ENCODE peak calls at places on chromosome 16, in four cellular contexts. N, I, P and A are unnamed samples. For H3K4me1, the result is how much of the 10 kb centered on the place peaks cover.

GRCh38 chr16:728890-729744 is 2.2 kb downstream of the HAGHL start:
- DNase-seq in P (no peak), N (peak), I (peak), A (peak)

GRCh38 chr16:88978608-88979346 is 1.8 kb upstream of the CBFA2T3 start:
- DNase-seq in N (no peak), P (no peak), I (no peak), A (no peak)

GRCh38 chr16:59733321-59733720 is 999.2 kb upstream of the GOT2 start:
- DNase-seq in I (no peak), N (no peak), P (no peak), A (no peak)

GRCh38 chr16:86619263-86619935 is 41.0 kb downstream of the FOXL1 start:
- DNase-seq in I (peak), P (no peak), N (no peak), A (no peak)

GRCh38 chr16:73019456-73020362 is 28.2 kb downstream of the ZFHX3 start:
- DNase-seq in P (peak), N (no peak), I (peak), A (peak)

GRCh38 chr16:2473999-2474876 is 689 bp upstream of the TBC1D24 start:
- DNase-seq in P (peak), I (peak), N (peak), A (peak)

GRCh38 chr16:12245923-12246290 is 269.4 kb downstream of the SNX29 start:
- DNase-seq in N (no peak), P (no peak), I (no peak), A (no peak)

GRCh38 chr16:23496826-23497542 is 13.3 kb downstream of the GGA2 start:
- DNase-seq in I (peak), P (no peak), N (peak), A (no peak)

GRCh38 chr16:30458561-30459394 is 13.1 kb upstream of the SEPHS2 start:
- DNase-seq in N (peak), P (no peak), I (no peak), A (no peak)

GRCh38 chr16:12767897-12768296 is 35.8 kb downstream of the CPPED1 start:
- DNase-seq in P (peak), N (no peak), I (no peak), A (no peak)

GRCh38 chr16:57536306-57537193 is at the start of gene CCDC102A:
- DNase-seq in P (peak), N (peak), I (peak), A (peak)

GRCh38 chr16:51236583-51236982 is 85.5 kb upstream of the SALL1 start:
- DNase-seq in N (no peak), P (no peak), I (no peak), A (no peak)

GRCh38 chr16:89293276-89294143 is 76.0 kb downstream of the ZNF778 start:
- DNase-seq in I (no peak), P (no peak), N (peak), A (peak)

GRCh38 chr16:1758923-1759322 is 12.4 kb downstream of the NME3 start:
- DNase-seq in N (no peak), P (no peak), I (no peak), A (no peak)

DNA sequence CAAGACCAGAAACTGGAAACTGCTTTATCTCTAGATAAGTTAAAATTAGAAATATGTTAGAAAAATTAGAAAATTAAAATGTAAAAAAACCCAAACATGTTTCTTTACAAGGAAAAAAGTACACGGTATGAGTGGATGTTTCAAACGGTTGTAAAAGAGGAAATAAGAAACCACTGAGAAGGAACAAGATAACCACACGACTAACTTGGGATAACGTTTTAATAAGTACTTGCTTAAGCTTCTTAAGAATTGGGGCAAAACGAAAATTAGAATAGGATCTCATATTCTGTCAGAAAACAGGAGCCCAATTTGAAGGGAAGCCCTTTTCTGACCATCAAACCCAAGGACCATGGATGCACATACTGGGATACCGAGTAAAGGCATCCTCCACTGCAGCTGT is 31.0 kb downstream of the MBTPS1 start:
- DNase-seq in P (no peak), I (no peak), N (no peak), A (no peak)
- H3K27ac ChIP-seq in P (no peak), I (no peak), N (no peak), A (no peak)

DNA sequence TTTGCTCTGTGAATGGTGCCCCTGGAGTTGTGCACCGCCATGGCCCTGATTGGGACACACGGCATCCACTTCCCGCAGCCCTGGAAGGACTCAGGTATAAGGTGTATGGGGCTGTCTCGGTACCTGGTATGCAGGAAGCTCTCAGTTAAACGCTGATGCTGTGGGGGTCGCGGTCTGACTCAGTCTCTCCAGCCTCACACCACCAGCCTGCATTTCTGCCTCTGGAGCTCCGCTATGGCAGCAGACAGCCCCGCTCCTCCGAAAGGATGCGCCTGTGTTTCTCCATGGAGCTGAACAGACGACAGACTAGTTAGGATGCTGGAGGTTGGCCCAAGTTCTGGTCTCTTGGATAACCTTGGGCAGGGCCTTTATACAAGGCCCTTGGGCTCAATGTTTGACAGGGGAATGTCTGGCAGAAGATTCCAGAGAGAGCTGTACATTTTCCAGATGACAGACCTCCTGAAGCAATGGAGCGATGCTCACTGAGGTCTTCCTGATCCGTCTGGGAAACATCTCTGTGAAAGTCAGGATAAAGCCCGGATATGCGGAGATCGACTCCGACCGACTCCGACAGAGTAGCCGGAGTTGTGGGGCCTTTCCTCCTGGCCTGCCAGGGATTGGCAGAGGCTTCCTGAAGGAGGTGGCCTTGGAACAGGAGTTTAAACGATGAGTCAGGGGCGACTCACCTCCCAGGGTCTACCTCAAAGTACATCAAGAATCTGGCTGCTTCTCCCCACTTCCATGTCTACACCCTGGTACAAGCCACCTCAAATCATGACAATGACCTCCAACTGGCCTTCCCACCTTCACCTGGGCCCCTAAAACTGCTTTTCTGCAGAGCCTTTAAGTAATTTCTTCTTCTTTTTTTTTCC is 21.9 kb upstream of the BCAR1 start:
- DNase-seq in N (peak), P (peak), I (peak), A (no peak)
- H3K9ac ChIP-seq in N (no peak), P (no peak), I (no peak), A (no peak)

DNA sequence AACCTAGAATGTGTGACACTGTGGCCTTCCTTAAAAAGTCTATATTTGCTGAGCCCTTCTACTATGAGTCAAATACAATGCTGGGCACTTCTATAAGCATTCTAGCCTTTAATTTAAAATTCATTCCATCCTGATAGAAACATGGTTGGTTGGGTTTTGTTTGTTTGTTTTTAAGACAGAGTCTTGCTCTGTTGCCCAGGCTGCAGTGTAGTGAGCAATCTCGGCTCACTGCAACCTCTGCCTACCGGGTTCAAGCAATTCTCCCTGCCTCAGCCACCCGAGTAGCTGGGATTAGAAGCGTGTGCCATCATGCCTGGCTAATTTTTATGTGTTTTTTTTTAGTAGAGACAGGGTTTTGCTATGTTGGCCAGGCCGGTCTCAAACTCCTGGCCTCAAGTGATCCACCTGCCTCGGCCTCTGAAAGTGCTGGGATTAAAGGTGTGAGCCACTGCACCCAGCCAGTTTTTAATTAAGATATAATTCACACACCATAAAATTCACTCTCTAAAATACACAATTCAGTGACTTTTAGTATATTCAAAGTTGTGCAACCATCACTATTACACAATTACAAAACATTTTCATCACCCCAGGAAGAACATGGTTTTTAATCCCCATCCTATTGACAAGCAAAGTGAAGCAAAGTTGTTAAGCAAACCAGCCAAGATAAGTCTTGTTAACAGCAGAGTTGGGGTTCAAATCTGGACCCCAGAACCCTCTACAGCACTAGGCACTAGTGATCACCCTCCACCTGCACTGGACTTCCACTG is 42.8 kb downstream of the CMTM4 start:
- DNase-seq in I (peak), P (no peak), N (no peak), A (no peak)
- H3K4me1 ChIP-seq in I (under half), P (under half), N (under half), A (under half)

GRCh38 chr16:81181013-81181720 is 57.3 kb upstream of the BCO1 start:
- DNase-seq in N (peak), P (peak), I (peak), A (peak)

GRCh38 chr16:81175325-81175891 is 63.1 kb upstream of the BCO1 start:
- DNase-seq in I (peak), N (no peak), P (peak), A (no peak)

GRCh38 chr16:81179219-81179618 is 59.3 kb upstream of the BCO1 start:
- DNase-seq in N (no peak), I (no peak), P (no peak), A (no peak)

GRCh38 chr16:81185416-81185815 is 53.1 kb upstream of the BCO1 start:
- DNase-seq in N (no peak), I (no peak), P (no peak), A (no peak)

DNA sequence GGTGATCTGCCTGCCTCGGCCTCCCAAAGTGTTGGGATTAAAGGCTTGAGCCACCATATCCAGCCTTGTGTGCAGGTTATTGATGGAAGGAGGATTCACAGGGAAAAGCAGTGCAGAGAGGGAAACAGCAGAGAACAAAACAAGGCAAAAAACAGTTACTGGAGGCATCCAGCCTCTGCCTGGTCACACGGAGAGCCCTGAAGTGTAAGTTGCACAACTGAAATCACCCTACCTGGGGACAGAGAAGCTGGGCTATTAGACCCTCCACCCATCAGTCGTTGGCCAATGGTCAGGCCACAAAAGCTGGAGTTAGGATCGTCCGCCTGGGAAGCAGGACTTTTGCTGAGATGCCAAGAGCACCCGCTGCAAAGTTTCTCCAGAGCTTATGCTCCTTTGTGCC is 57.9 kb upstream of the BCO1 start:
- DNase-seq in P (no peak), I (no peak), N (no peak), A (no peak)
- H3K27ac ChIP-seq in P (no peak), I (no peak), N (no peak), A (peak)

GRCh38 chr16:83803811-83804210 is 4.0 kb upstream of the HSBP1 start:
- DNase-seq in P (no peak), N (no peak), I (no peak), A (no peak)

GRCh38 chr16:83804366-83804765 is 3.4 kb upstream of the HSBP1 start:
- DNase-seq in P (no peak), N (no peak), I (no peak), A (no peak)

GRCh38 chr16:83799336-83799735 is 8.4 kb upstream of the HSBP1 start:
- DNase-seq in N (no peak), I (no peak), P (no peak), A (no peak)

GRCh38 chr16:83802135-83802534 is 5.6 kb upstream of the HSBP1 start:
- DNase-seq in P (peak), I (peak), N (no peak), A (no peak)

GRCh38 chr16:83802559-83802958 is 5.2 kb upstream of the HSBP1 start:
- DNase-seq in I (no peak), P (no peak), N (no peak), A (peak)
- H3K9ac ChIP-seq in I (peak), P (peak), N (no peak), A (no peak)

GRCh38 chr16:81562174-81562849 is 117.7 kb downstream of the CMIP start:
- DNase-seq in P (no peak), I (no peak), N (peak), A (no peak)
- H3K4me1 ChIP-seq in P (under half), I (under half), N (under half), A (under half)

GRCh38 chr16:53912155-53912554 is 208.2 kb downstream of the FTO start:
- DNase-seq in N (no peak), P (no peak), I (no peak), A (no peak)
- H3K27ac ChIP-seq in N (no peak), P (no peak), I (no peak), A (no peak)

GRCh38 chr16:4913774-4914525 is 23.0 kb downstream of the PPL start:
- DNase-seq in P (no peak), N (no peak), I (no peak), A (peak)

GRCh38 chr16:4917117-4917516 is 19.8 kb downstream of the PPL start:
- DNase-seq in I (peak), P (peak), N (no peak), A (no peak)

GRCh38 chr16:4913130-4913773 is 23.7 kb downstream of the PPL start:
- DNase-seq in I (no peak), N (no peak), P (no peak), A (no peak)

GRCh38 chr16:4915226-4915761 is 21.7 kb downstream of the PPL start:
- DNase-seq in N (no peak), I (peak), P (peak), A (no peak)

GRCh38 chr16:4914528-4915225 is 22.3 kb downstream of the PPL start:
- DNase-seq in P (peak), N (no peak), I (no peak), A (no peak)
- H3K9ac ChIP-seq in P (no peak), N (no peak), I (no peak), A (no peak)